ENCODE peak calls at places on chromosomes 2 and 18, in six cellular contexts. G is fibroblast of lung; B is A549; X is GM23338; L is effector memory CD4-positive, alpha-beta T cell; M is neural progenitor cell. V is an unnamed sample.
A peak's percentile ranks its signal among the peaks of the same experiment; 100 is the strongest.

GRCh38 chr2:119106301-119106897 is 52.2 kb downstream of the C1QL2 start:
- DNase-seq in L (no peak), M (peak; percentile 85), G (peak; percentile 23), B (no peak), X (peak; percentile 83), V (peak; percentile 13)

GRCh38 chr2:109127556-109127955 is 1.4 kb upstream of the SH3RF3 start:
- DNase-seq in L (no peak), G (no peak), M (no peak), X (no peak), B (no peak), V (no peak)

GRCh38 chr2:43102366-43103092 is 123.9 kb downstream of the ZFP36L2 start:
- DNase-seq in M (no peak), L (no peak), X (peak; percentile 12), B (no peak), G (peak; percentile 30), V (peak; percentile 36)

GRCh38 chr2:200383380-200384110 is 77.1 kb downstream of the SPATS2L start:
- DNase-seq in L (no peak), G (peak; percentile 77), X (peak; percentile 55), M (no peak), B (no peak), V (no peak)

GRCh38 chr2:142841788-142842187 is 35.7 kb upstream of the KYNU start:
- DNase-seq in X (no peak), L (no peak), M (no peak), B (no peak), G (peak; percentile 31), V (no peak)

GRCh38 chr2:29570539-29570938 is 350.8 kb downstream of the ALK start:
- DNase-seq in B (no peak), G (no peak), X (no peak), M (no peak), L (no peak), V (no peak)

GRCh38 chr2:179898873-179899272 is 37.5 kb upstream of the ZNF385B start:
- DNase-seq in L (no peak), B (no peak), M (peak; percentile 73), G (peak; percentile 11), X (peak; percentile 91), V (no peak)

GRCh38 chr2:241235859-241236593 is 47.5 kb downstream of the ANO7 start:
- DNase-seq in G (no peak), X (no peak), M (no peak), B (no peak), L (no peak), V (no peak)

GRCh38 chr2:25265022-25265421 is 76.7 kb downstream of the DNMT3A start:
- DNase-seq in L (no peak), X (no peak), G (no peak), B (no peak), M (no peak), V (no peak)

GRCh38 chr2:110837421-110838409 is 105.3 kb downstream of the ACOXL start:
- DNase-seq in X (peak; percentile 59), B (no peak), L (no peak), G (no peak), M (peak; percentile 91), V (no peak)

GRCh38 chr2:118539290-118539689 is 308.2 kb downstream of the EN1 start:
- DNase-seq in G (peak; percentile 44), M (peak; percentile 31), B (no peak), X (peak; percentile 78), L (no peak), V (peak; percentile 6)

GRCh38 chr2:46117379-46117778 is 179.8 kb upstream of the EPAS1 start:
- DNase-seq in B (peak; percentile 73), G (peak; percentile 87), L (no peak), X (no peak), M (no peak), V (no peak)

GRCh38 chr2:85110991-85111560 is 22.1 kb upstream of the TCF7L1 start:
- DNase-seq in X (no peak), M (no peak), B (no peak), G (peak; percentile 71), L (no peak), V (no peak)

GRCh38 chr18:33711514-33711913 is 133.5 kb downstream of the ASXL3 start:
- DNase-seq in M (no peak), G (peak; percentile 57), L (no peak), B (no peak), X (no peak), V (no peak)

GRCh38 chr2:113291191-113291590 is 12.5 kb upstream of the PAX8 start:
- DNase-seq in X (peak; percentile 53), L (no peak), G (no peak), M (peak; percentile 67), B (no peak), V (no peak)

GRCh38 chr2:234467289-234467688 is 29.6 kb downstream of the ARL4C start:
- DNase-seq in B (no peak), G (peak; percentile 91), M (no peak), X (no peak), L (no peak), V (no peak)

GRCh38 chr18:53660306-53660705 is 564.2 kb downstream of the MBD2 start:
- DNase-seq in B (no peak), M (no peak), G (no peak), X (no peak), L (no peak), V (no peak)

GRCh38 chr2:203646961-203647360 is 59.5 kb upstream of the CD28 start:
- DNase-seq in L (no peak), G (no peak), B (no peak), X (no peak), M (no peak), V (no peak)

GRCh38 chr2:3771576-3771975 is 68.2 kb downstream of the DCDC2C start:
- DNase-seq in X (no peak), M (no peak), L (no peak), B (no peak), G (no peak), V (no peak)

GRCh38 chr18:27921904-27922541 is 254.9 kb downstream of the CDH2 start:
- DNase-seq in X (peak; percentile 23), G (peak; percentile 97), M (peak; percentile 26), B (peak; percentile 5), L (no peak), V (no peak)

GRCh38 chr2:20617081-20617575 is 33.8 kb downstream of the HS1BP3 start:
- DNase-seq in L (no peak), G (no peak), X (peak; percentile 51), B (no peak), M (peak; percentile 60), V (no peak)

GRCh38 chr18:27942706-27943105 is 234.2 kb downstream of the CDH2 start:
- DNase-seq in B (no peak), L (no peak), X (no peak), M (no peak), G (peak; percentile 89), V (no peak)

GRCh38 chr2:133765693-133766092 is 197.4 kb upstream of the NCKAP5 start:
- DNase-seq in X (no peak), G (peak; percentile 41), B (no peak), L (no peak), M (no peak), V (no peak)

GRCh38 chr2:98588880-98589425 is 19.4 kb downstream of the COA5 start:
- DNase-seq in L (no peak), M (no peak), G (no peak), X (no peak), B (no peak), V (no peak)

GRCh38 chr2:10316336-10316735 is 13.6 kb downstream of the HPCAL1 start:
- DNase-seq in G (peak; percentile 73), L (no peak), B (no peak), X (no peak), M (no peak), V (no peak)

GRCh38 chr2:188973650-188974049 is 523 bp upstream of the COL3A1 start:
- DNase-seq in G (no peak), M (no peak), L (no peak), B (no peak), X (no peak), V (no peak)

GRCh38 chr18:13465126-13465446 is 246.5 kb downstream of the LDLRAD4 start:
- DNase-seq in L (no peak), M (no peak), B (no peak), G (no peak), X (no peak), V (no peak)
- H3K27ac ChIP-seq in L (peak overlapping the region; percentile 50), M (no peak overlapping the region), B (no peak overlapping the region), G (no peak overlapping the region), X (no peak overlapping the region), V (no peak overlapping the region)

DNA sequence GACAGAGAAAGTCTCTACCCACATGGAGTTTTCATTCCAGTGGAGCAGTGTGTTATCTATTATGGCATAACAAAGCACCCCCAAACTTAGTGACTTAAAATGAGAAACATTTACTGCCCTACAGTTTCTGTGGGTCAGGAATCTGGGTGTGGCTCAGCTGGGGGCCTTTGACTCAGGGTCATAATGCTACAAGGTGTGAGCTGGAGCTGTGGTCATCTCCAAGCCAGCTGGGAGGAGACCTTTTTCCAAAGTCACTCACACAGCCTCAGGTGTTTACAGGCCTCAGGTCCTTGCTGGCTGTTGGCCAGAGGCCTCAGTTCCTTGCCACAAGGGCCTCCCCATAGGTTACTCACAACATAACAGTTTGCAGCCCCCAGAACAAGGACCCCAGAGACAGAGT is 169.2 kb downstream of the ETAA1 start:
- DNase-seq in X (no peak), L (no peak), B (no peak), M (no peak), G (peak; percentile 45), V (no peak)
- H3K27ac ChIP-seq in X (no peak overlapping the region), L (no peak overlapping the region), B (peak overlapping the region; percentile 84), M (no peak overlapping the region), G (no peak overlapping the region), V (no peak overlapping the region)

DNA sequence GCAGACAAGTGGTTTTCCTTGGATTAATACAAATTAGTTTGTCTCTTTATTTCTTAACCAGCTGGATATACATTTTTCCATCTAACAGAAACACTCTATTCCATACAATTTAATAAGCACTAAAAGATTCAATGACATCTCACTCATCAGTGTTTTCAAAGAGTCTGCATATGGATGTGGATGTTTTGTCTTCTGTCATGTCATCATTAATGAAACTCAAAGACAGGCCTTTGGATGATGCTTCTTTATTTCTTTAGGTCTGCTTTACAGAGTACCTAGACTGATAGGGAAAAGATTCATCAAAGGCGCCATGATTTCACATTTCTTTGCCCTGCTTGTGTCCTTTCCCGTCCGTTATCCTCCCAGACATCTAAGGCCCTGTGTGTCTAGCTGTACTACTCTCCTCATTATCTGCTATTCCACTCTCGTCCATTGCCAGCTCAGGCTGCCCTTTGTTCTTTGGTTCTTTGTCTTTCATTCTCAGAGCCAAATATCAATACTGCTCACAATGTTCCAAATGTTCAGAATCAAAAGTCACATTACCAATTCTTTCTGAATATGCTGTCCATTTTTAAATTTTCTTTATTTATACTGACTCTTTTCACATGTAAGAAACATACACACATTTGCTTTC is 232.3 kb upstream of the CHAC2 start:
- DNase-seq in L (no peak), B (no peak), G (no peak), X (no peak), M (no peak), V (no peak)
- H3K27ac ChIP-seq in L (no peak overlapping the region), B (no peak overlapping the region), G (no peak overlapping the region), X (no peak overlapping the region), M (no peak overlapping the region), V (peak overlapping the region; percentile 58)

DNA sequence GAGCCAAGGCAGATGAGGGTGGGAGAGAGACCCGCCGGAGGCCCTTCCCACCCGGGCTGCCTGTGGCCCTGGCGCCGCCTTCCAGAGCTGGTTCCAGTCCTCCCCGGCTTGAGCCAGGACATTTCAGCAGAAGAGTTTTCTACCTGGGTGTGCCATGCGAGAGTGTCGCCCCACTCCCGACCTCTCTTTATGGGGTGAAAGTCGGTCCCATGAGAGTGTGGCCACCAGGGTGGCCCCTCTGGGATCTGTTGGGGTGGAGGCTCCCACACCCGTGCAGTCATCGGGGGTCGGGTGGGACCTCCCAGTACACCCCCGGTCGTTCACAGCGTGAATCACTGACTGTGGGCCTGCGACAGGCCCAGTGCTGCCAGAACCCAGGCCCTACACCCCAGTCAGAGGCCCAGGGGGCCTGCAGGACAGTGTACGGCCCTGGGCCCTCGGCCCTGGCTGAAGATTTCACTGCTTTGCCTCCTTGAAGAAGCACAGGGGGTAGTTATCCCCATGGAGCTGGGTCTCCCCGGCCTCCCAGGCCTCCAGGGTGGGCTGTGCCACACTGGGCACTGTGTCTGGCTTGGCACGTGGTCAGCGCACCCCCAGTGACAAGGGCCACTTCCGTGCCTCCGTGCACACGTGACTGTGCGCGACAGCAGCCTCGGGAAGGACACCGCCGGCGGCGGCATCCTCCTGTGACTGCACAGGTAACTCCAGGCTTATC is 5.9 kb downstream of the NFATC1 start:
- DNase-seq in M (no peak), X (no peak), B (no peak), L (no peak), G (no peak), V (no peak)
- H3K27ac ChIP-seq in M (no peak overlapping the region), X (no peak overlapping the region), B (no peak overlapping the region), L (peak overlapping the region; percentile 93), G (no peak overlapping the region), V (no peak overlapping the region)